ENCODE peak calls at places on chromosomes 5 and 9, in eight cellular contexts. G is mammary epithelial cell; I is naive thymus-derived CD8-positive, alpha-beta T cell; Z is colonic mucosa; K is HS-27A; V is AG08396; R is progenitor cell of endocrine pancreas; F is activated CD4-positive, alpha-beta memory T cell treated with anti-CD3 and anti-CD28 coated beads for 36 hours. B is an unnamed sample.

GRCh38 chr5:133683646-133684290 is 71.4 kb upstream of the FSTL4 start:
- DNase-seq in R (no peak), G (no peak), K (no peak), V (no peak), I (no peak), Z (no peak), F (no peak), B (no peak)

GRCh38 chr5:72558383-72558782 is 51.2 kb upstream of the ZNF366 start:
- DNase-seq in F (no peak), V (no peak), G (no peak), Z (no peak), I (no peak), K (no peak), R (no peak), B (no peak)

GRCh38 chr5:146388418-146388817 is 49.8 kb downstream of the POU4F3 start:
- DNase-seq in R (no peak), K (peak), G (no peak), Z (no peak), V (peak), I (no peak), F (no peak), B (no peak)

GRCh38 chr9:113890693-113891092 is 14.6 kb downstream of the ZNF618 start:
- DNase-seq in Z (no peak), K (no peak), F (no peak), G (no peak), R (no peak), I (no peak), V (no peak), B (no peak)

GRCh38 chr5:150243590-150243989 is 46.0 kb downstream of the CAMK2A start:
- DNase-seq in R (no peak), I (no peak), K (no peak), V (no peak), Z (no peak), F (no peak), G (no peak), B (no peak)

GRCh38 chr5:34474573-34475021 is 181.5 kb upstream of the RAI14 start:
- DNase-seq in V (peak), F (no peak), Z (no peak), K (no peak), G (peak), I (no peak), R (no peak), B (no peak)

GRCh38 chr9:116193636-116194035 is 40.0 kb downstream of the PAPPA start:
- DNase-seq in V (peak), K (no peak), F (no peak), Z (no peak), I (no peak), R (no peak), G (peak), B (no peak)

GRCh38 chr5:177438468-177438867 is 8.1 kb upstream of the PRR7 start:
- DNase-seq in K (no peak), F (no peak), V (no peak), G (no peak), I (no peak), Z (no peak), R (no peak), B (no peak)

GRCh38 chr5:150642567-150642927 is 2.1 kb downstream of the SYNPO start:
- DNase-seq in V (peak), I (peak), Z (peak), G (peak), F (no peak), R (no peak), K (peak), B (no peak)

GRCh38 chr5:95747041-95747679 is 16.0 kb downstream of the RHOBTB3 start:
- DNase-seq in Z (no peak), K (no peak), I (no peak), G (no peak), V (no peak), F (no peak), R (no peak), B (no peak)

GRCh38 chr5:2007906-2008437 is 125.2 kb upstream of the IRX4 start:
- DNase-seq in K (no peak), G (peak), F (no peak), R (no peak), Z (no peak), V (no peak), I (no peak), B (no peak)

GRCh38 chr5:35675392-35675791 is 57.7 kb downstream of the SPEF2 start:
- DNase-seq in V (no peak), K (no peak), Z (no peak), F (no peak), R (no peak), G (no peak), I (no peak), B (no peak)

GRCh38 chr5:32168460-32169033 is 5.6 kb downstream of the GOLPH3 start:
- DNase-seq in V (no peak), I (no peak), G (no peak), Z (no peak), R (no peak), K (no peak), F (no peak), B (no peak)

GRCh38 chr5:176609724-176610429 is at the start of gene GPRIN1:
- DNase-seq in R (peak), G (peak), K (no peak), V (peak), I (no peak), F (peak), Z (peak), B (peak)

GRCh38 chr5:67842806-67843205 is 372.8 kb upstream of the PIK3R1 start:
- DNase-seq in I (no peak), K (no peak), G (peak), F (no peak), R (no peak), Z (no peak), V (no peak), B (no peak)

GRCh38 chr5:7372399-7372798 is 23.5 kb upstream of the ADCY2 start:
- DNase-seq in K (no peak), V (no peak), I (no peak), R (peak), F (no peak), Z (no peak), G (no peak), B (no peak)

GRCh38 chr5:448061-448765 is 5.2 kb downstream of the EXOC3 start:
- DNase-seq in G (no peak), K (no peak), F (no peak), V (no peak), R (no peak), Z (no peak), I (peak), B (no peak)

GRCh38 chr9:89903076-89903475 is 298.3 kb downstream of the GADD45G start:
- DNase-seq in I (no peak), K (no peak), Z (no peak), R (no peak), V (no peak), G (no peak), F (no peak), B (no peak)

GRCh38 chr9:133758228-133758627 is 20.1 kb upstream of the SARDH start:
- DNase-seq in V (no peak), R (no peak), F (no peak), Z (no peak), G (no peak), K (no peak), I (no peak), B (no peak)

GRCh38 chr9:69066955-69067354 is 31.4 kb downstream of the FXN start:
- DNase-seq in R (no peak), I (no peak), K (no peak), Z (no peak), G (no peak), F (no peak), V (no peak), B (no peak)

GRCh38 chr5:173922527-173922926 is 34.4 kb downstream of the CPEB4 start:
- DNase-seq in K (no peak), Z (no peak), G (no peak), V (no peak), R (no peak), I (no peak), F (no peak), B (no peak)

GRCh38 chr5:969421-969839 is 39.2 kb upstream of the NKD2 start:
- DNase-seq in F (no peak), K (no peak), I (no peak), V (no peak), R (no peak), Z (no peak), G (no peak), B (no peak)

GRCh38 chr9:30012622-30013021 is 2371.8 kb upstream of the ACO1 start:
- DNase-seq in Z (no peak), G (no peak), V (no peak), R (no peak), K (no peak), I (no peak), F (no peak), B (no peak)

GRCh38 chr9:131642496-131643083 is 97.3 kb downstream of the PRRT1B start:
- DNase-seq in Z (peak), V (no peak), F (peak), G (no peak), I (no peak), K (no peak), R (no peak), B (no peak)

GRCh38 chr9:96022445-96023031 is 147.0 kb downstream of the ERCC6L2 start:
- DNase-seq in I (no peak), Z (peak), G (no peak), F (peak), R (no peak), K (no peak), V (no peak), B (no peak)